ENCODE peak calls at places on chromosomes 1 and 21, in four cellular contexts. D is HepG2, O is GM12878, A is H1. S is an unnamed sample.

GRCh38 chr21:39837861-39838359 is 29.3 kb upstream of the PCP4 start:
- DNase-seq in D (no peak), O (no peak), A (no peak), S (no peak)

GRCh38 chr1:48262001-48262400 is 39.5 kb downstream of the SLC5A9 start:
- DNase-seq in D (no peak), O (no peak), A (no peak), S (no peak)

GRCh38 chr1:185314416-185314815 is 2.6 kb downstream of the IVNS1ABP start:
- DNase-seq in D (no peak), O (no peak), A (no peak), S (no peak)

GRCh38 chr21:26506951-26507350 is 66.1 kb downstream of the CYYR1 start:
- DNase-seq in D (no peak), O (no peak), A (no peak), S (no peak)

GRCh38 chr1:207454046-207454964 is at the start of gene CR2:
- DNase-seq in D (peak; percentile 3), O (no peak), A (peak; percentile 59), S (peak; percentile 65)

GRCh38 chr1:30379684-30380624 is 343.4 kb downstream of the MATN1 start:
- DNase-seq in D (peak; percentile 49), O (peak; percentile 19), A (no peak), S (peak; percentile 76)

GRCh38 chr1:147598631-147599361 is 57.5 kb downstream of the BCL9 start:
- DNase-seq in D (no peak), O (no peak), A (no peak), S (no peak)

GRCh38 chr1:91020486-91020885 is 1.3 kb downstream of the ZNF644 start:
- DNase-seq in D (no peak), O (no peak), A (no peak), S (no peak)

GRCh38 chr1:88035578-88035977 is 648.5 kb upstream of the PKN2 start:
- DNase-seq in D (no peak), O (no peak), A (no peak), S (no peak)

GRCh38 chr1:175742790-175743459 is 470 bp downstream of the TNR start:
- DNase-seq in D (peak; percentile 26), O (no peak), A (no peak), S (peak; percentile 60)

GRCh38 chr1:165629131-165629530 is 1.9 kb upstream of the MGST3 start:
- DNase-seq in D (no peak), O (no peak), A (no peak), S (no peak)

GRCh38 chr1:221217029-221217428 is 337.8 kb downstream of the HLX start:
- DNase-seq in D (no peak), O (no peak), A (no peak), S (no peak)

GRCh38 chr1:60037669-60038068 is 35.9 kb downstream of the C1orf87 start:
- DNase-seq in D (no peak), O (no peak), A (no peak), S (no peak)

GRCh38 chr1:202274611-202275010 is 67.1 kb downstream of the UBE2T start:
- DNase-seq in D (peak; percentile 45), O (no peak), A (no peak), S (no peak)

GRCh38 chr1:64701071-64701470 is 43.8 kb upstream of the RAVER2 start:
- DNase-seq in D (no peak), O (no peak), A (no peak), S (no peak)

GRCh38 chr1:172993640-172994039 is 57.1 kb downstream of the TNFSF18 start:
- DNase-seq in D (no peak), O (no peak), A (no peak), S (no peak)

GRCh38 chr1:227547604-227548397 is 15.6 kb upstream of the ZNF678 start:
- DNase-seq in D (no peak), O (no peak), A (no peak), S (no peak)

GRCh38 chr1:223141021-223141420 is 2.0 kb downstream of the TLR5 start:
- DNase-seq in D (no peak), O (no peak), A (no peak), S (no peak)

GRCh38 chr1:178947688-178948003 is 76.8 kb upstream of the ANGPTL1 start:
- DNase-seq in D (no peak), O (no peak), A (no peak), S (no peak)

GRCh38 chr1:76066390-76066789 is 8.2 kb upstream of the ST6GALNAC3 start:
- DNase-seq in D (no peak), O (no peak), A (no peak), S (no peak)

GRCh38 chr1:30817083-30817450 is 59.5 kb upstream of the LAPTM5 start:
- DNase-seq in D (no peak), O (no peak), A (no peak), S (no peak)

GRCh38 chr21:33699277-33699676 is 57.0 kb downstream of the ITSN1 start:
- DNase-seq in D (no peak), O (no peak), A (no peak), S (no peak)

GRCh38 chr1:118563969-118564951 is 379.2 kb upstream of the SPAG17 start:
- DNase-seq in D (no peak), O (peak; percentile 7), A (no peak), S (peak; percentile 18)

GRCh38 chr1:33818071-33818470 is 45.8 kb upstream of the HMGB4 start:
- DNase-seq in D (no peak), O (no peak), A (no peak), S (no peak)

GRCh38 chr1:40344597-40344996 is 27.5 kb upstream of the COL9A2 start:
- DNase-seq in D (peak; percentile 43), O (no peak), A (no peak), S (no peak)

GRCh38 chr21:16587671-16588379 is 858.0 kb downstream of the USP25 start:
- DNase-seq in D (no peak), O (no peak), A (no peak), S (no peak)

GRCh38 chr1:110123224-110123623 is 11.0 kb downstream of the UBL4B start:
- DNase-seq in D (no peak), O (no peak), A (no peak), S (no peak)

DNA sequence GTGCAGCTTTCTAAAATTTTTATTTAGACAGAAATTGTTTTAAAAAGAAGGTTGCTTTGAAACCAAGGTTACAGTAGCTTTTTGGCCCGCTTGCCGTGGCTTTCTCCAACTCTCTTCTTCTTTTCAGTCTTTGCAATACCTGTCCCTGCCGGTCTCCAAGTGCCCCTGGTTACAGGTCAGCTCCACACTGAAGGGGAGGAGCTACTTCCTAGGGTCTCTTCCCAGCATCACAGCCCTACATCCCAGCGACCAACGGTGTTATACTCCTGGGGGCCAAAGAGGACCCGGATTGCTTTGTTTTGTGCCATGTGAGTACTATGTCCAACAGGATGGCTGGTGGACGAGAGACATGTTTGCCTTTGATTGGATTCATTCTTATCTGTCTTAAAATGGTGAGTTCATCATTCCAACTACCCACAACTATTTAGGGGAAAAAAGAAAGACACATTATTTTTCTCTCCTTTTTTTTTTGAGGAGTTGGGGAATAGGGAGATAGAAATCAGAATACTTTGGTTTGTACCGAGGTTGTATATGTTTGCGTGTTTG is at the start of gene FNDC7:
- DNase-seq in D (no peak), O (no peak), A (no peak), S (no peak)
- TF ChIP-seq SUZ12 in D (no peak), O (no peak), A (no peak), S (no peak)

DNA sequence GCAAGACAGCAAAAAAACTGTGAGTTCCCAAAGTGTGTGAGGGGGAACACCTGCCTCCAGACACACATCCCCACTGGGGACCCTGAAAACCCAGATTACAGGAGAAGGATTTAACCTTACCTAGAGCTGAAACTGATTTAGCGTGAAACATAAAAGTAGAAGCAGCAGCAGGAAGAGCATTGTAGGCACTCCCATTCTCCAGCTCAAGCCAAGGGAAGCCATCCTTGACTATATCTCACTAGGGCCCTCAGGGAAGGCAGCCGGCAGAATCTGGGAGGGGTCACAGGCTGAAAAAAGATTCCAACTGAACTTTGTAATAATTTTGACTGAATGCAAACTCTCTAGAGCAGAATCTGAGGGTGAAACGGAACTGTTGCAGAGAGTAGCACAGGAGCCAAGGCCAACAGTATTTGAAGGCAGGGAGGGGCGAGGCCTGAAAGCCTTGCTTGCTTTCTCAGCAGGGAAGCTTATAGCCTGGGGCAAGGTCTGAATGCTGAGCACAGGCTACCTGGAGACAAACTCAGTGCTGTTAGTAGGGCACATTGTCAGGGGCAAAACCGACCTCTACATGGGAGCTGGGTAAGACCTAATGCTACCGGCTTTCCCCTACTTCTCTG is 180.7 kb downstream of the COL24A1 start:
- DNase-seq in D (no peak), O (no peak), A (peak; percentile 60), S (peak; percentile 47)
- H3K4me3 ChIP-seq in D (no peak overlapping the region), O (no peak overlapping the region), A (no peak overlapping the region), S (no peak overlapping the region)

DNA sequence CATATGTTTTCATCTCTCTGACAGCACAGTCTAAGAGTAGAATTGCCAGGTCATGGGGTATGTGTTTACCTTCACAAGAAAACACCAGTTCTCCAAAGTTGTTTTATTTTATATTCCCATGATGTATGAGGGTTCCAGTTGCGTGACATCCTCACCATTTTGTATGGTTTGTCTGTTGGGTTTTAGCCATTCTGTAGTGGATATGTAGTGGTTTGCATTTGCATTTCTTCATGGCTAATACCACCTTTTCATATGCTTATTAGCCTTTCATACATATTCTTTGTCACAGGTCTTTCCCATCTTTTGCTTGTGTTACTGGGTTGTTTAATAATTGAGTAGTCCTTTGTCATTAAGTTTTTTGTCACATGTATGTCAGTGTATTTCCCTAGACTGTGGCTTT is 132.1 kb downstream of the DYRK1A start:
- DNase-seq in D (no peak), O (no peak), A (no peak), S (no peak)
- TF ChIP-seq SUZ12 in D (no peak), O (no peak), A (no peak), S (no peak)

GRCh38 chr1:156897078-156897825 is 3.7 kb downstream of the PEAR1 start:
- DNase-seq in D (no peak), O (no peak), A (no peak), S (no peak)
- H3K4me3 ChIP-seq in D (no peak overlapping the region), O (no peak overlapping the region), A (no peak overlapping the region), S (no peak overlapping the region)

GRCh38 chr1:2347409-2347785 is 44.0 kb downstream of the MORN1 start:
- DNase-seq in D (no peak), O (no peak), A (no peak), S (no peak)

GRCh38 chr1:2347907-2348306 is 43.4 kb downstream of the MORN1 start:
- DNase-seq in D (no peak), O (no peak), A (no peak), S (no peak)

GRCh38 chr1:2348346-2349275 is 42.7 kb downstream of the MORN1 start:
- DNase-seq in D (no peak), O (no peak), A (no peak), S (no peak)

GRCh38 chr1:2345297-2346075 is 45.9 kb downstream of the MORN1 start:
- DNase-seq in D (no peak), O (no peak), A (no peak), S (no peak)

GRCh38 chr1:2346691-2347408 is 44.5 kb downstream of the MORN1 start:
- DNase-seq in D (no peak), O (no peak), A (no peak), S (no peak)
- TF ChIP-seq SUZ12 in D (no peak), O (no peak), A (no peak), S (no peak)